ENCODE peak calls at places on chromosomes 6 and 20, in nine cellular contexts. S is HCT116, G is K562, C is hepatocyte, O is neuronal stem cell, I is PC-9, B is H1, A is endothelial cell of umbilical vein, X is fibroblast of lung. H is an unnamed sample.

GRCh38 chr6:1336246-1336843 is 24.4 kb downstream of the FOXQ1 start:
- DNase-seq in S (peak; percentile 70), G (peak; percentile 22), C (peak; percentile 76), O (no peak), I (peak; percentile 82), B (no peak), A (no peak), X (no peak), H (no peak)

GRCh38 chr20:63394635-63395455 is 33.7 kb upstream of the CHRNA4 start:
- DNase-seq in S (no peak), G (no peak), C (no peak), O (no peak), I (no peak), B (no peak), A (no peak), X (no peak), H (no peak)

GRCh38 chr20:4060054-4060795 is 44.9 kb upstream of the RNF24 start:
- DNase-seq in S (no peak), G (no peak), C (no peak), O (no peak), I (peak; percentile 46), B (no peak), A (no peak), X (no peak), H (no peak)

GRCh38 chr6:13924949-13925881 is at the start of gene RNF182:
- DNase-seq in S (no peak), G (peak; percentile 84), C (no peak), O (peak; percentile 17), I (no peak), B (no peak), A (peak; percentile 18), X (no peak), H (no peak)

GRCh38 chr6:111605100-111605748 is 454 bp downstream of the TRAF3IP2 start:
- DNase-seq in S (no peak), G (peak; percentile 67), C (peak; percentile 72), O (no peak), I (peak; percentile 34), B (peak; percentile 43), A (peak; percentile 77), X (peak; percentile 84), H (peak; percentile 68)

GRCh38 chr6:11006060-11006459 is 38.0 kb downstream of the ELOVL2 start:
- DNase-seq in S (no peak), G (no peak), C (no peak), O (no peak), I (no peak), B (no peak), A (no peak), X (no peak), H (no peak)

GRCh38 chr6:110688661-110689268 is 126.5 kb downstream of the CDK19 start:
- DNase-seq in S (no peak), G (no peak), C (no peak), O (no peak), I (peak; percentile 77), B (no peak), A (no peak), X (no peak), H (no peak)

GRCh38 chr20:58393299-58393698 is 4.3 kb downstream of the VAPB start:
- DNase-seq in S (no peak), G (no peak), C (no peak), O (no peak), I (no peak), B (no peak), A (no peak), X (peak; percentile 54), H (no peak)

GRCh38 chr6:23091795-23092194 is 522.4 kb downstream of the HDGFL1 start:
- DNase-seq in S (no peak), G (no peak), C (no peak), O (no peak), I (no peak), B (no peak), A (no peak), X (no peak), H (no peak)

GRCh38 chr6:164010446-164011071 is 596.0 kb downstream of the QKI start:
- DNase-seq in S (no peak), G (no peak), C (no peak), O (no peak), I (no peak), B (no peak), A (no peak), X (peak; percentile 41), H (no peak)

GRCh38 chr6:63745784-63746183 is 110.2 kb downstream of the PHF3 start:
- DNase-seq in S (no peak), G (no peak), C (no peak), O (no peak), I (no peak), B (no peak), A (no peak), X (peak; percentile 55), H (no peak)

DNA sequence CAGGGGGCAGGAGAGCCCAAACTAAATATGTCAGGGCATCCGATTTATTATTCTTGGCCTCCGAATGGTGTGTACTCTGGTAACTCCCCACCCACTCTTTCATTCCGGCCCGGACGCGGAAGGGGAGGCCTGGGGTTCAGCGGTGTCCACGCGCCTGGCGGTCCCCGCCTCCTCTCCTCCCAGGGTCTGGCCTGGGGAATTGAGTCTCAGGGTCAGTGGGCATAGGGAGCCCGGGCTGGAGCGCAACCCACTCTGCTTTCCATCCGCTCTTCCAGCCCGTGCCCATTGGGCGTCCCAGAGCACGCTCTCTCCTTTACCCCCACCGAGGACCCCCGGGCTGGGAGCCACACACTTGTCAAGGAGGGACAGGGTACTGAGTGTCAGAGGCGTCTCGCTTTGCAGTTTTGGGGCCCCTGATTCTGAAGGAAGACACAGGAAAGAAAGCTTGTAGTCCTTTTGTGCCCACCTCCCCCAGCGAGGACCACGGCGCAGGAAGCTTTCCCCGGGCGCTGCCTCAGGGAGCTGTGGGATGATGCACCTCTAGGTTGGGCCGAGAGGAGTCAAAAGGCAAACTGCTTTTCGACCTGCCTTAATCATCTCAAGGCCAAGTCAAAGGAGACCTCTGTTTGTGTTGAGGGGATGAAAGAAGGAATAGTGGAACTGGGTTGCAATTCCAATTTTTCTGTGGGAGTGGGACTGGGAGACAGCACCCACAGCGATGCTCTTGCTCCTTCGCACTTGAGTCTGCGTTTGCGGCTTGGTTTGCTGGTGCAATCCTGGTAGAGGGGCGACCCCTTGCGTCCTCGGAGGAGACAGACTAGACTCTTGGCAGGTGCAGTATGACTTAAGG is 2.5 kb downstream of the RSPO3 start:
- DNase-seq in S (peak; percentile 63), G (peak; percentile 75), C (peak; percentile 87), O (peak; percentile 78), I (peak; percentile 60), B (no peak), A (peak; percentile 88), X (peak; percentile 74), H (peak; percentile 43)
- H2AFZ ChIP-seq in S (no peak overlapping the region), G (no peak overlapping the region), C (peak overlapping the region; percentile 55), O (peak overlapping the region; percentile 94), I (no peak overlapping the region), B (no peak overlapping the region), A (peak overlapping the region; percentile 79), X (no peak overlapping the region), H (no peak overlapping the region)

DNA sequence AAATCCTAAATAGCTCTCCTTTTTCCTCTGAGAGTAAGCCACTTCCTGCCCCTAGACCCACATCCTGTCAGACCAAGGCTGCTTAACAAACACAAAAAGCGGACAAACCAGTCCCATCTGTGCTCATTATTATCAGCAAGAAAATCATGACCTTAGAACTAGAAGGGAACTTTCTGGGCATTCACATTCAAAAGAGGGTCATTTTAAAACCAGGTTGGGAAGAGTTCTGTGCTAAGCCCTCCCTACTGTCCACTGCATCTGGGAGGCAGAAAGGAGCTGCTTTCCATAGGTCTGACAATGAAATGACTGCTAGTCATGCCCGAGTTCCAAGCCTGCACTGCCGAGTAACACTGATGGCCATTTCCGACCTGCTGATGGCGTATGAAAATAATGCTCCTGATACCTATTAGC is 15.4 kb downstream of the EZR start:
- DNase-seq in S (no peak), G (no peak), C (no peak), O (no peak), I (peak; percentile 95), B (no peak), A (peak; percentile 67), X (peak; percentile 50), H (peak; percentile 87)
- H2AFZ ChIP-seq in S (no peak overlapping the region), G (no peak overlapping the region), C (no peak overlapping the region), O (no peak overlapping the region), I (no peak overlapping the region), B (no peak overlapping the region), A (peak overlapping the region; percentile 34), X (no peak overlapping the region), H (no peak overlapping the region)

GRCh38 chr6:170224694-170225660 is 65.9 kb downstream of the DLL1 start:
- DNase-seq in S (no peak), G (no peak), C (peak; percentile 56), O (no peak), I (peak; percentile 48), B (no peak), A (no peak), X (peak; percentile 82), H (no peak)

GRCh38 chr6:170223718-170224693 is 66.9 kb downstream of the DLL1 start:
- DNase-seq in S (no peak), G (no peak), C (no peak), O (no peak), I (no peak), B (no peak), A (no peak), X (no peak), H (no peak)

GRCh38 chr6:170221052-170221752 is 69.7 kb downstream of the DLL1 start:
- DNase-seq in S (no peak), G (no peak), C (no peak), O (no peak), I (no peak), B (no peak), A (no peak), X (no peak), H (no peak)

GRCh38 chr6:170221753-170222400 is 69.0 kb downstream of the DLL1 start:
- DNase-seq in S (no peak), G (no peak), C (no peak), O (no peak), I (no peak), B (no peak), A (no peak), X (no peak), H (no peak)

GRCh38 chr6:170222498-170223471 is 68.1 kb downstream of the DLL1 start:
- DNase-seq in S (no peak), G (no peak), C (no peak), O (no peak), I (no peak), B (no peak), A (no peak), X (peak; percentile 65), H (no peak)
- H2AFZ ChIP-seq in S (no peak overlapping the region), G (no peak overlapping the region), C (no peak overlapping the region), O (no peak overlapping the region), I (no peak overlapping the region), B (no peak overlapping the region), A (no peak overlapping the region), X (no peak overlapping the region), H (no peak overlapping the region)

DNA sequence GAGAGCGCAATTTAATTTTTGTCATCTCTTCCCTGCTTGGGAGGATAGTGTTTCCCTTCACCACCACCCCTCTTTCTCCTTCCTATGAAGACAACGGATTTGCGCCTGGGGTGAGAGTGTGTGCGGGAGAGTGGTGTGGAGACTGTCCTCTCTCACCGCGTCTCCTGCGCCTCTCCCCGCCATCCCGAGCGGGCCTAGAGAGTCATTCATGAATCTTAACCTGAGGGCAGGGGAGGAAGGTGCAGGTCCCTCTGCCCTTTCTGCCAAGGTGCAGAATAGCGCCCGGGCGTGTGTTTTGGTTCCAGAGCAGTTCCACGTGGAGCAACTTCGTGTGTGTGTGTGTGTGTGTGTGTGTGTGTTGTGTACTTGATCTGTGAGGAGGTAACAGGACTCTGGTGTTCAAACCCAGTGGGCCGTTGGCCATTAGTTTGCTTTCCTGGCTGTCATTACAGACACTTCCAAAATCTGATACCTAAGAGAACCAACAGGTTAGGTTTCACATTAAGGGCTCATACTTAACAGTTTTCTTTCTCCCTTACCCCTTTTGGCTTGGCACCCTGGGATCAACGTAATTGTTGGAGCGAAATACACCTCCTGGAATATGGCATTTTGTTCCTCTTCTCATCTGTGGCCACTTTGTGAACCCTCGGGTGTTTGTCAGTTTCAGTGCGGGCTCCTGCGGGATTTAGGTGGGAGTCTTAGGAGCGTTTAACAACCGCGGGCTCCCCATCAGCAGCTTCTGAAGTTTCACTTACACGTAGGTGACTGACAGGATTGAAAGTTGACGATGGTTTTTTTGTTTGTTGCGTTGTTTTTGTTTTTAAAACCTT is 1.8 kb downstream of the EYA4 start:
- DNase-seq in S (no peak), G (no peak), C (no peak), O (peak; percentile 35), I (no peak), B (no peak), A (peak; percentile 7), X (no peak), H (no peak)
- H2AFZ ChIP-seq in S (no peak overlapping the region), G (no peak overlapping the region), C (peak overlapping the region; percentile 66), O (peak overlapping the region; percentile 91), I (peak overlapping the region; percentile 98), B (peak overlapping the region; percentile 84), A (no peak overlapping the region), X (peak overlapping the region; percentile 33), H (no peak overlapping the region)